ENCODE peak calls at places on chromosomes 6 and 20, in eight cellular contexts. G is aorta; F is psoas muscle; U is CD8-positive, alpha-beta memory T cell; Z is mucosa of descending colon; R is PC-3; O is OCI-LY7; E is ovary. Y is an unnamed sample. For H3K4me1 and H3K9me3, the result is how much of the 10 kb centered on the place peaks cover.

GRCh38 chr20:5996765-5997164 is 46.3 kb downstream of the MCM8 start:
- DNase-seq in G (no peak), F (no peak), U (peak), Z (no peak), R (peak), O (peak), E (no peak), Y (no peak)

GRCh38 chr6:25177629-25178028 is 101.5 kb upstream of the CARMIL1 start:
- DNase-seq in G (no peak), F (no peak), U (no peak), Z (no peak), R (peak), O (no peak), E (no peak), Y (no peak)

GRCh38 chr20:13336308-13337089 is 115.4 kb downstream of the ISM1 start:
- DNase-seq in G (no peak), F (no peak), U (no peak), Z (no peak), R (peak), O (no peak), E (no peak), Y (no peak)

GRCh38 chr6:5357486-5357885 is 96.2 kb downstream of the FARS2 start:
- DNase-seq in G (no peak), F (no peak), U (no peak), Z (no peak), R (no peak), O (no peak), E (no peak), Y (no peak)

GRCh38 chr6:102742033-102742432 is 1348.5 kb downstream of the GRIK2 start:
- DNase-seq in G (no peak), F (no peak), U (no peak), Z (no peak), R (peak), O (no peak), E (no peak), Y (no peak)

GRCh38 chr20:31542201-31542842 is 28.1 kb downstream of the HM13 start:
- DNase-seq in G (no peak), F (no peak), U (no peak), Z (no peak), R (peak), O (no peak), E (no peak), Y (no peak)

GRCh38 chr6:53960311-53960710 is 150.9 kb upstream of the MLIP start:
- DNase-seq in G (no peak), F (no peak), U (no peak), Z (no peak), R (peak), O (no peak), E (no peak), Y (no peak)

GRCh38 chr6:118353564-118353963 is 194.5 kb upstream of the PLN start:
- DNase-seq in G (no peak), F (no peak), U (no peak), Z (no peak), R (no peak), O (no peak), E (no peak), Y (no peak)

GRCh38 chr6:125102901-125103300 is 50.7 kb upstream of the TPD52L1 start:
- DNase-seq in G (no peak), F (no peak), U (no peak), Z (no peak), R (peak), O (no peak), E (no peak), Y (peak)

GRCh38 chr20:35463455-35464300 is 8.3 kb downstream of the CEP250 start:
- DNase-seq in G (no peak), F (no peak), U (peak), Z (no peak), R (peak), O (peak), E (peak), Y (peak)

GRCh38 chr6:105136433-105137350 is 43.1 kb downstream of the POPDC3 start:
- DNase-seq in G (peak), F (peak), U (no peak), Z (peak), R (no peak), O (no peak), E (peak), Y (peak)

GRCh38 chr6:45487645-45488044 is 109.9 kb upstream of the SUPT3H start:
- DNase-seq in G (no peak), F (no peak), U (no peak), Z (no peak), R (no peak), O (no peak), E (no peak), Y (no peak)

GRCh38 chr6:151409679-151410078 is 18.3 kb upstream of the ZBTB2 start:
- DNase-seq in G (no peak), F (no peak), U (no peak), Z (no peak), R (no peak), O (no peak), E (no peak), Y (no peak)

GRCh38 chr6:24935753-24936152 is at the start of gene RIPOR2:
- DNase-seq in G (no peak), F (no peak), U (peak), Z (peak), R (no peak), O (peak), E (no peak), Y (peak)

GRCh38 chr20:44401770-44402390 is 46.4 kb downstream of the HNF4A start:
- DNase-seq in G (peak), F (no peak), U (no peak), Z (no peak), R (no peak), O (no peak), E (no peak), Y (no peak)

GRCh38 chr20:44404204-44405181 is 49.0 kb downstream of the HNF4A start:
- DNase-seq in G (peak), F (no peak), U (no peak), Z (no peak), R (no peak), O (no peak), E (no peak), Y (no peak)

GRCh38 chr20:44401052-44401769 is 45.7 kb downstream of the HNF4A start:
- DNase-seq in G (no peak), F (no peak), U (no peak), Z (peak), R (no peak), O (no peak), E (no peak), Y (no peak)

GRCh38 chr20:44403194-44404112 is 48.0 kb downstream of the HNF4A start:
- DNase-seq in G (peak), F (no peak), U (no peak), Z (no peak), R (no peak), O (no peak), E (no peak), Y (no peak)

GRCh38 chr20:44402391-44403193 is 47.1 kb downstream of the HNF4A start:
- DNase-seq in G (peak), F (no peak), U (no peak), Z (peak), R (no peak), O (no peak), E (no peak), Y (no peak)
- H3K4me1 ChIP-seq in G (under half), F (under half), U (under half), Z (under half), R (under half), O (under half), E (under half), Y (under half)

DNA sequence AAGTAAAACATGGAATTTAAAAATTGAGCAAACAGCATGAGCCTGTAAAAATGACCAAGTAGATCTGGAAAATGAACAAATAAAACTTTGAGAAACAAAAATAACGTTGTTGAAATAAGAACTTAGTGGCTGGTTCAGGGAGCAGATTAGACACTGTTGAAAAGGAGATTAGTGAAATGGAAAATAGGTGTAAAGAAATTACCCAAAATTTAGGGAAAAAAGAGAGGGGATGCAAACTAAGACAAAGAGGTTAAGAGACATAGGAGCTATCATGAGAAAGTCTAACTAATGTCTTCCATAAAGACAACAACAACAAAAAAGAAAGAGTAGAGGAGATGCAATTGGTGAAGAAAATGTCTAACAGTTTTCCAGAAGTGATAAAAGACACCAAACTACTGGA is 29.0 kb downstream of the APCDD1L start:
- DNase-seq in G (no peak), F (no peak), U (no peak), Z (no peak), R (no peak), O (no peak), E (no peak), Y (no peak)
- H3K9me3 ChIP-seq in G (under half), F (under half), U (under half), Z (under half), R (under half), O (under half), E (under half), Y (under half)

GRCh38 chr6:290111-290932 is 2.0 kb upstream of the DUSP22 start:
- DNase-seq in G (no peak), F (no peak), U (no peak), Z (no peak), R (no peak), O (peak), E (no peak), Y (no peak)
- H3K4me1 ChIP-seq in G (under half), F (under half), U (under half), Z (under half), R (under half), O (half or more), E (under half), Y (under half)

DNA sequence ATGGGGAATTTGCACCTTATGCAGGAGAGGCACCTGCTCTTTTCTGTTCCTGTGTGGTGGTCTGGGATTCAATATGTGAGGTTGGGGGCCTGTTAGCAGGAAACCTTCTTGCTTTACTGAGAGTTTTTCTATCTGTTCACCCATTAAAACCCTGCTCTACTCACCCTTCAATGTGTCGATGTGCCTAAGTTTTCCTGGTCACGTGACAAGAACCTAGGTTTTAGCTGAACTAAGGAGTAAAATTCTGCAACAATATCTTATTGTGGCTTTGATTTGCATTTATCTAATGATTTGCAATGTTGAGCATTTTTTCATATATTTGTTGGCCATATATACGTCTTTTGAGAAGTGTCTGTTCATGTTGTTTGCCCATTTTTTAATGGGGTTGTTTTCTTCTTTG is 979.9 kb downstream of the HACE1 start:
- DNase-seq in G (no peak), F (no peak), U (no peak), Z (no peak), R (no peak), O (no peak), E (no peak), Y (no peak)
- H3K9me3 ChIP-seq in G (under half), F (under half), U (under half), Z (under half), R (under half), O (under half), E (under half), Y (under half)

GRCh38 chr20:47271216-47271615 is 85.3 kb downstream of the ZMYND8 start:
- DNase-seq in G (no peak), F (no peak), U (no peak), Z (no peak), R (no peak), O (no peak), E (no peak), Y (no peak)

GRCh38 chr20:47274449-47275108 is 81.9 kb downstream of the ZMYND8 start:
- DNase-seq in G (no peak), F (no peak), U (no peak), Z (no peak), R (peak), O (no peak), E (no peak), Y (peak)

GRCh38 chr20:47272893-47273590 is 83.5 kb downstream of the ZMYND8 start:
- DNase-seq in G (no peak), F (no peak), U (no peak), Z (no peak), R (peak), O (peak), E (no peak), Y (peak)

GRCh38 chr20:47275548-47275947 is 81.0 kb downstream of the ZMYND8 start:
- DNase-seq in G (no peak), F (no peak), U (no peak), Z (no peak), R (no peak), O (no peak), E (no peak), Y (no peak)

DNA sequence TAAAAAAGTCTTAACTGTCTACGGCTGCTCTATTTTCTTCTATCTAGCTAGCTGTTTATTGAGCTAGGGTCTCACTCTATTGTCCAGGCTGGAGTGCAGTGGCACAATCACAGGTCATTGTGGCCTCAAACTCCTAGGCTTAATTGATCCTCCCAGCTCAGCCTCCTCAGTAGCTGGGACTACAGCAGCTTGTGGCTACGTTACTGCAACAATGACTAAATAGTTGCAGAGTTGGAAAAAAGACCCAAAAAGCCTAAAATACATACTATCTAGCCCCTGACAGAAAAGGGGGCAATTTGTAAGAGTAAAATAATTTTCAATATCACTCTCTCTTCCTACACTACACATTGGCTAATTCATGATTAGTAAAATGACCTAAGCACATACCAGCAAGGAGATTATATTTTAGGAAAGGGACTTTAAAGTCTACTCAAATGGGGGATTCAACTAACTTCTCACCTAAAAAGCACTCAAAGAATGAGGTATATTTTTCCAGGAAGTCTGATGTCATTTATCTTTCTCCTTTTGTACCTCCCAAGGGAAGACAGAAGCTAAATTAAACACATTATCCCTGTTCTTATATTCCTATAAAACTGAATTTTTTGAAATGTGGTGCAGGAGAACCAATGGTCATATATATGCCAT is 82.8 kb downstream of the ZMYND8 start:
- DNase-seq in G (no peak), F (no peak), U (no peak), Z (no peak), R (no peak), O (no peak), E (no peak), Y (no peak)
- H3K4me1 ChIP-seq in G (under half), F (under half), U (under half), Z (under half), R (under half), O (under half), E (under half), Y (under half)

GRCh38 chr6:51704932-51705540 is 382.4 kb downstream of the PKHD1 start:
- DNase-seq in G (no peak), F (no peak), U (no peak), Z (no peak), R (peak), O (no peak), E (no peak), Y (no peak)
- H3K9me3 ChIP-seq in G (under half), F (under half), U (under half), Z (under half), R (under half), O (under half), E (under half), Y (under half)

GRCh38 chr6:7138921-7139358 is 31.2 kb downstream of the RREB1 start:
- DNase-seq in G (no peak), F (no peak), U (no peak), Z (peak), R (peak), O (no peak), E (no peak), Y (no peak)
- H3K4me1 ChIP-seq in G (under half), F (half or more), U (half or more), Z (half or more), R (under half), O (under half), E (under half), Y (half or more)